ENCODE peak calls at places on chromosomes 4 and X, in nine cellular contexts. H is H9; F is stimulated activated CD8-positive, alpha-beta memory T cell treated with anti-CD3 and anti-CD28 coated beads, Interleukin-15, amount 100 ng/mL, for 24 hours; S is T follicular helper cell; N is tibial nerve; L is activated T-cell treated with anti-CD3 and anti-CD28 coated beads, Interleukin-2, amount 50 U/mL, for 72 hours; Y is omental fat pad; X is immature natural killer cell; A is LoVo. T is an unnamed sample.

GRCh38 chr4:107037188-107037587 is 1.1 kb upstream of the DKK2 start:
- DNase-seq in H (peak; percentile 81), A (no peak), N (peak; percentile 16), X (no peak), S (no peak), L (peak; percentile 14), Y (no peak), F (no peak), T (no peak)

GRCh38 chrX:17046478-17047097 is 100.1 kb downstream of the REPS2 start:
- DNase-seq in F (no peak), H (peak; percentile 70), N (peak; percentile 18), X (peak; percentile 13), L (peak; percentile 51), Y (no peak), A (peak; percentile 58), S (no peak), T (peak; percentile 14)

GRCh38 chrX:12946838-12947544 is 27.9 kb upstream of the TMSB4X start:
- DNase-seq in L (peak; percentile 78), X (peak; percentile 80), N (peak; percentile 34), S (peak; percentile 70), Y (peak; percentile 44), A (peak; percentile 78), H (peak; percentile 88), F (no peak), T (peak; percentile 83)

GRCh38 chrX:140229187-140229586 is 263.9 kb upstream of the CXorf66 start:
- DNase-seq in S (no peak), X (no peak), Y (no peak), A (no peak), F (no peak), H (no peak), L (no peak), N (no peak), T (no peak)

GRCh38 chr4:186920486-186920885 is 196.8 kb upstream of the FAT1 start:
- DNase-seq in X (no peak), H (no peak), Y (no peak), L (no peak), S (no peak), A (no peak), F (no peak), N (no peak), T (no peak)

GRCh38 chr4:151442002-151442401 is 33.0 kb downstream of the FHIP1A start:
- DNase-seq in F (no peak), S (no peak), H (no peak), N (no peak), Y (no peak), X (no peak), L (no peak), A (no peak), T (no peak)

GRCh38 chr4:119692001-119692400 is 63.4 kb upstream of the PDE5A start:
- DNase-seq in N (no peak), H (no peak), Y (no peak), X (no peak), A (no peak), L (no peak), S (no peak), F (no peak), T (no peak)

GRCh38 chr4:156946508-156947197 is 24.9 kb downstream of the PDGFC start:
- DNase-seq in S (no peak), H (no peak), Y (no peak), N (no peak), F (no peak), A (peak; percentile 41), L (no peak), X (no peak), T (no peak)

GRCh38 chr4:140989944-140990343 is 143.3 kb downstream of the RNF150 start:
- DNase-seq in A (no peak), Y (no peak), L (no peak), S (no peak), N (no peak), X (no peak), F (no peak), H (no peak), T (no peak)

GRCh38 chr4:79253168-79253567 is 72.7 kb downstream of the NAA11 start:
- DNase-seq in L (no peak), A (no peak), X (no peak), N (no peak), F (no peak), H (no peak), S (no peak), Y (no peak), T (no peak)

GRCh38 chrX:132292753-132293152 is 73.5 kb upstream of the RAP2C start:
- DNase-seq in F (no peak), N (no peak), L (peak; percentile 10), H (peak; percentile 32), S (no peak), X (peak; percentile 40), A (peak; percentile 36), Y (no peak), T (peak; percentile 54)

GRCh38 chr4:38818441-38818976 is 13.9 kb upstream of the TLR1 start:
- DNase-seq in S (no peak), A (no peak), H (no peak), N (no peak), Y (no peak), F (no peak), L (no peak), X (no peak), T (no peak)

GRCh38 chrX:50613846-50614245 is 143.2 kb upstream of the DGKK start:
- DNase-seq in F (no peak), A (no peak), S (no peak), Y (no peak), H (no peak), L (no peak), X (no peak), N (no peak), T (no peak)

GRCh38 chr4:26302390-26302897 is 18.4 kb upstream of the RBPJ start:
- DNase-seq in X (no peak), Y (no peak), S (no peak), A (no peak), N (no peak), H (no peak), L (no peak), F (no peak), T (no peak)

GRCh38 chrX:46574941-46575381 is 1.4 kb downstream of the CHST7 start:
- DNase-seq in A (no peak), X (peak; percentile 27), S (peak; percentile 35), L (peak; percentile 55), H (peak; percentile 41), F (no peak), Y (no peak), N (no peak), T (peak; percentile 15)

GRCh38 chrX:15601932-15602331 is 1.2 kb upstream of the ACE2 start:
- DNase-seq in A (no peak), H (no peak), N (no peak), Y (no peak), F (no peak), X (no peak), L (no peak), S (no peak), T (no peak)

GRCh38 chrX:103211012-103211715 is 3.7 kb upstream of the BEX4 start:
- DNase-seq in X (peak; percentile 37), L (peak; percentile 44), A (peak; percentile 1), N (no peak), S (peak; percentile 20), Y (no peak), F (no peak), H (peak; percentile 65), T (peak; percentile 53)

GRCh38 chrX:19382500-19383145 is 38.9 kb downstream of the PDHA1 start:
- DNase-seq in A (no peak), N (peak; percentile 14), X (peak; percentile 22), F (peak; percentile 9), Y (no peak), L (peak; percentile 73), H (peak; percentile 76), S (peak; percentile 24), T (peak; percentile 36)

GRCh38 chr4:42416017-42416416 is 18.7 kb downstream of the SHISA3 start:
- DNase-seq in A (no peak), H (no peak), N (no peak), X (no peak), F (no peak), Y (no peak), L (no peak), S (no peak), T (no peak)

GRCh38 chr4:121677524-121677923 is 19.3 kb downstream of the ANXA5 start:
- DNase-seq in F (no peak), Y (no peak), A (no peak), S (no peak), H (no peak), X (no peak), L (no peak), N (no peak), T (no peak)

GRCh38 chr4:150562751-150563150 is 19.2 kb upstream of the MAB21L2 start:
- DNase-seq in A (no peak), S (no peak), N (no peak), X (no peak), F (no peak), L (no peak), Y (no peak), H (no peak), T (no peak)

GRCh38 chr4:121688696-121689095 is 8.1 kb downstream of the ANXA5 start:
- DNase-seq in A (no peak), L (no peak), S (no peak), F (no peak), H (no peak), Y (no peak), N (no peak), X (no peak), T (no peak)

GRCh38 chrX:154779261-154779660 is 16.6 kb downstream of the DKC1 start:
- DNase-seq in S (no peak), L (no peak), N (no peak), Y (no peak), X (no peak), A (no peak), F (no peak), H (no peak), T (no peak)

GRCh38 chrX:81201692-81202412 is at the start of the genes HMGN5 and SH3BGRL:
- DNase-seq in L (peak; percentile 73), N (peak; percentile 41), H (peak; percentile 80), A (peak; percentile 72), Y (no peak), S (peak; percentile 55), F (peak; percentile 13), X (peak; percentile 72), T (peak; percentile 61)

GRCh38 chr4:105992641-105993305 is 97.5 kb downstream of the NPNT start:
- DNase-seq in L (no peak), H (no peak), X (no peak), Y (no peak), A (no peak), N (no peak), S (no peak), F (no peak), T (no peak)

GRCh38 chrX:135740683-135741149 is 27.3 kb downstream of the CT45A3 start:
- DNase-seq in L (peak; percentile 64), N (no peak), A (peak; percentile 21), F (peak; percentile 16), Y (no peak), S (peak; percentile 25), X (peak; percentile 1), H (peak; percentile 39), T (peak; percentile 20)

GRCh38 chrX:48786341-48786800 is at the start of gene GATA1:
- DNase-seq in Y (no peak), S (no peak), N (no peak), F (no peak), X (no peak), L (no peak), H (no peak), A (no peak), T (no peak)